ENCODE peak calls at places on chromosomes 3 and 15, in six cellular contexts. E is GM12878, X is HepG2, H is A549, J is K562, Y is SK-N-SH. Z is an unnamed sample.

GRCh38 chr3:66956740-66957139 is 41.4 kb upstream of the KBTBD8 start:
- DNase-seq in H (no peak), X (no peak), E (no peak), J (no peak), Y (no peak), Z (no peak)

GRCh38 chr3:11457126-11457525 is 184.9 kb downstream of the ATG7 start:
- DNase-seq in J (no peak), X (no peak), E (no peak), Y (no peak), H (no peak), Z (no peak)

GRCh38 chr3:39126532-39127071 is 19.1 kb downstream of the TTC21A start:
- DNase-seq in J (peak; percentile 68), H (no peak), X (peak; percentile 56), Y (peak; percentile 52), E (no peak), Z (no peak)

GRCh38 chr15:93028111-93028631 is 60.8 kb downstream of the RGMA start:
- DNase-seq in X (no peak), Y (no peak), J (no peak), E (no peak), H (no peak), Z (no peak)

GRCh38 chr3:150264560-150264959 is 143.5 kb upstream of the TSC22D2 start:
- DNase-seq in J (no peak), E (no peak), H (no peak), Y (no peak), X (no peak), Z (no peak)

GRCh38 chr3:111173328-111173900 is 101.8 kb downstream of the NECTIN3 start:
- DNase-seq in X (no peak), Y (no peak), E (no peak), H (no peak), J (no peak), Z (no peak)

GRCh38 chr3:80734955-80735354 is 967.2 kb upstream of the ROBO1 start:
- DNase-seq in E (no peak), Y (no peak), H (no peak), J (no peak), X (no peak), Z (no peak)

GRCh38 chr15:81643773-81644172 is 269.8 kb upstream of the TMC3 start:
- DNase-seq in E (no peak), H (no peak), Y (no peak), J (no peak), X (no peak), Z (no peak)

GRCh38 chr3:111850481-111850880 is 8.6 kb upstream of the PHLDB2 start:
- DNase-seq in H (no peak), E (no peak), Y (no peak), J (no peak), X (no peak), Z (no peak)

GRCh38 chr15:85800460-85801123 is 5.9 kb upstream of the KLHL25 start:
- DNase-seq in Y (no peak), E (no peak), X (peak; percentile 78), J (no peak), H (peak; percentile 91), Z (no peak)

GRCh38 chr3:124456506-124456905 is 273.7 kb upstream of the UMPS start:
- DNase-seq in H (no peak), Y (no peak), X (no peak), E (no peak), J (peak; percentile 5), Z (no peak)
- TF ChIP-seq CHD2 in H (no peak), Y (no peak), X (no peak), E (no peak), J (no peak), Z (no peak)

DNA sequence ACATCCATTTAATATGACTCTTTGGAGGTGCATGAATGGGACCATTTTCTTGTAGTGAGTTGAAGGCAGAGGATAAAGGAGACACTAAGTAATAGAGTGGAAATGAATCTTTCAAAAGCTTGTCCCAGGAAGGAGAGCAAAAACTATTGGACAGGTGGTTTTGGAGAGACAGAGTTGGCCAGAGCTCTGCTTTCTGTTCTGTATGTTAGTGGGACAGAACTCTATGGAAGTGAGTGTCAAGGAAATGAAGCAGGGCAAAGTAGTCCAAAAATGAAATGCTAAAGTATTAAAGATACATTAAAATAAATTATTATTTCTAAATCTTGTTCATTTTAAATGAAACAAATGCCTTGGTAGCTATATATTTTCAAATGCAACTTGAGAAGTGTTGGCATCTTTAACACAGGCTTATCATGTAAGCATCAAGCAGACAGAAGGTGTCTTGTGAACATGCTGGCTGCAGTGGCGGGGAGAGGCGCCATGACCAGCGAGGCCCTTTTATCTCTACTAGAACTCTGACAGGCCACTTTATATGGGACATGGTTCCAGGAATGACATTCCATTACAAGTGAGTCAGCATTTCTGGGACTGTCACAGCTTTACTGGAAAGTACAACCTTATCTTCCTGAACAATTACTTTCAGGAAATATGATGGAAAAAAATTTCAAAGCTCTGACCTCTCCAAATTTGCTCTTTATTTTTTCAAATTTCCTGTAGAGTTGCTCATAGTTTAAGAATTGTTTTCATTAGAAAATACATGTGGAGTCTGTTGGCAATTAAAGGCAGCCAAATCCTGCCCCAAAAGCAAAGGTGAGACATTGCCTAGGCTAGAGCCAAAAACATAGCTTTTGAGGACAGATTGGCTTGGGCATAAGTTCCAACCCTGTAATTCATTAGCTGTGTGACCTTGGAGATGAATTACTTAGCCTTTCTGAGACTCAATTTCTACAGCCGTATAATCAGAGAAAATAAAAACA is 106.5 kb downstream of the ECT2 start:
- DNase-seq in E (no peak), J (peak; percentile 80), Y (no peak), X (peak; percentile 40), H (no peak), Z (no peak)
- TF ChIP-seq CHD2 in E (no peak), J (no peak), Y (no peak), X (no peak), H (no peak), Z (no peak)

GRCh38 chr3:69288161-69288895 is 97.6 kb downstream of the FRMD4B start:
- DNase-seq in E (no peak), H (no peak), Y (no peak), X (no peak), J (no peak), Z (peak; percentile 49)
- TF ChIP-seq CHD2 in E (no peak), H (no peak), Y (no peak), X (no peak), J (no peak), Z (no peak)

GRCh38 chr15:29687939-29688884 is 134.1 kb downstream of the TJP1 start:
- DNase-seq in X (no peak), J (no peak), H (no peak), Y (peak; percentile 51), E (no peak), Z (no peak)
- TF ChIP-seq CHD2 in X (no peak), J (no peak), H (no peak), Y (no peak), E (no peak), Z (no peak)

GRCh38 chr3:133371676-133372075 is 28.2 kb upstream of the BFSP2 start:
- DNase-seq in E (no peak), X (no peak), J (no peak), H (no peak), Y (no peak), Z (peak; percentile 16)

GRCh38 chr3:133376805-133377204 is 23.1 kb upstream of the BFSP2 start:
- DNase-seq in X (no peak), H (no peak), J (no peak), Y (no peak), E (no peak), Z (no peak)

GRCh38 chr3:133371181-133371580 is 28.7 kb upstream of the BFSP2 start:
- DNase-seq in E (no peak), Y (no peak), H (no peak), J (no peak), X (no peak), Z (no peak)

GRCh38 chr3:133377396-133377795 is 22.5 kb upstream of the BFSP2 start:
- DNase-seq in Y (peak; percentile 60), X (peak; percentile 28), H (peak; percentile 24), E (no peak), J (peak; percentile 18), Z (no peak)

GRCh38 chr3:133374706-133375105 is 25.1 kb upstream of the BFSP2 start:
- DNase-seq in X (no peak), Y (no peak), E (no peak), J (no peak), H (no peak), Z (no peak)
- TF ChIP-seq CHD2 in X (no peak), Y (no peak), E (no peak), J (no peak), H (no peak), Z (no peak)

GRCh38 chr3:138461246-138461645 is 26.8 kb downstream of the ESYT3 start:
- DNase-seq in X (no peak), Y (no peak), E (no peak), J (no peak), H (no peak), Z (no peak)
- TF ChIP-seq CHD2 in X (no peak), Y (no peak), E (no peak), J (no peak), H (no peak), Z (no peak)

GRCh38 chr3:32238027-32238815 is at the start of gene CMTM8:
- DNase-seq in J (peak; percentile 51), H (peak; percentile 69), E (no peak), Y (peak; percentile 90), X (peak; percentile 69), Z (no peak)
- TF ChIP-seq CHD2 in J (no peak), H (no peak), E (no peak), Y (no peak), X (no peak), Z (no peak)

GRCh38 chr3:105714459-105714858 is 154.4 kb downstream of the CBLB start:
- DNase-seq in H (no peak), X (no peak), J (no peak), Y (no peak), E (no peak), Z (no peak)

GRCh38 chr3:105719791-105720190 is 149.0 kb downstream of the CBLB start:
- DNase-seq in H (no peak), J (no peak), E (no peak), X (no peak), Y (no peak), Z (no peak)

GRCh38 chr3:105715372-105715771 is 153.4 kb downstream of the CBLB start:
- DNase-seq in J (no peak), Y (no peak), E (no peak), H (no peak), X (no peak), Z (no peak)
- TF ChIP-seq CHD2 in J (no peak), Y (no peak), E (no peak), H (no peak), X (no peak), Z (no peak)

GRCh38 chr15:25245801-25246622 is 192.8 kb downstream of the UBE3A start:
- DNase-seq in H (no peak), X (no peak), Y (no peak), E (no peak), J (no peak), Z (no peak)

GRCh38 chr15:25243800-25244097 is 195.1 kb downstream of the UBE3A start:
- DNase-seq in E (no peak), H (no peak), Y (no peak), X (no peak), J (no peak), Z (no peak)

GRCh38 chr15:25246641-25247417 is 192.0 kb downstream of the UBE3A start:
- DNase-seq in H (no peak), Y (no peak), E (no peak), X (no peak), J (no peak), Z (no peak)

GRCh38 chr15:25242957-25243799 is 195.6 kb downstream of the UBE3A start:
- DNase-seq in Y (no peak), E (no peak), X (no peak), H (no peak), J (no peak), Z (no peak)

GRCh38 chr15:25244731-25245585 is 193.9 kb downstream of the UBE3A start:
- DNase-seq in H (no peak), X (no peak), J (no peak), E (no peak), Y (no peak), Z (peak; percentile 23)
- TF ChIP-seq CHD2 in H (no peak), X (no peak), J (no peak), E (no peak), Y (no peak), Z (no peak)